ENCODE peak calls at places on chromosome 18, in six cellular contexts. One of them, this sample, is unnamed.

GRCh38 chr18:12376034-12376717 is 851 bp downstream of the AFG3L2 start:
- DNase-seq in NCI-H1694: no peak
- DNase-seq in GOT3: no peak
- DNase-seq in NCI-H748 treated with DMSO at 0.1 percent for 48 hours: peak; percentile 32
- DNase-seq in OCI-LY7: peak; percentile 30
- DNase-seq in T-helper 9 cell: no peak
- DNase-seq in this sample: no peak

GRCh38 chr18:48798334-48799197 is 152.2 kb downstream of the SMAD7 start:
- DNase-seq in NCI-H1694: no peak
- DNase-seq in GOT3: no peak
- DNase-seq in NCI-H748 treated with DMSO at 0.1 percent for 48 hours: no peak
- DNase-seq in OCI-LY7: no peak
- DNase-seq in T-helper 9 cell: no peak
- DNase-seq in this sample: no peak

GRCh38 chr18:37570336-37570930 is 4.8 kb upstream of the CELF4 start:
- DNase-seq in NCI-H1694: no peak
- DNase-seq in GOT3: no peak
- DNase-seq in NCI-H748 treated with DMSO at 0.1 percent for 48 hours: no peak
- DNase-seq in OCI-LY7: no peak
- DNase-seq in T-helper 9 cell: no peak
- DNase-seq in this sample: no peak

GRCh38 chr18:46096651-46097300 is 1.3 kb downstream of the ATP5F1A start:
- DNase-seq in NCI-H1694: no peak
- DNase-seq in GOT3: no peak
- DNase-seq in NCI-H748 treated with DMSO at 0.1 percent for 48 hours: no peak
- DNase-seq in OCI-LY7: peak; percentile 19
- DNase-seq in T-helper 9 cell: no peak
- DNase-seq in this sample: no peak

GRCh38 chr18:49993299-49993698 is 180.0 kb upstream of the ACAA2 start:
- DNase-seq in NCI-H1694: no peak
- DNase-seq in GOT3: no peak
- DNase-seq in NCI-H748 treated with DMSO at 0.1 percent for 48 hours: no peak
- DNase-seq in OCI-LY7: no peak
- DNase-seq in T-helper 9 cell: no peak
- DNase-seq in this sample: no peak

GRCh38 chr18:8669571-8669970 is 35.8 kb upstream of the MTCL1 start:
- DNase-seq in NCI-H1694: no peak
- DNase-seq in GOT3: no peak
- DNase-seq in NCI-H748 treated with DMSO at 0.1 percent for 48 hours: no peak
- DNase-seq in OCI-LY7: no peak
- DNase-seq in T-helper 9 cell: no peak
- DNase-seq in this sample: no peak

GRCh38 chr18:59140287-59140885 is 702 bp downstream of the SEC11C start:
- DNase-seq in NCI-H1694: no peak
- DNase-seq in GOT3: no peak
- DNase-seq in NCI-H748 treated with DMSO at 0.1 percent for 48 hours: peak; percentile 49
- DNase-seq in OCI-LY7: no peak
- DNase-seq in T-helper 9 cell: no peak
- DNase-seq in this sample: no peak

GRCh38 chr18:26863921-26864497 is 1.5 kb downstream of the AQP4 start:
- DNase-seq in NCI-H1694: no peak
- DNase-seq in GOT3: no peak
- DNase-seq in NCI-H748 treated with DMSO at 0.1 percent for 48 hours: no peak
- DNase-seq in OCI-LY7: no peak
- DNase-seq in T-helper 9 cell: no peak
- DNase-seq in this sample: peak; percentile 1

GRCh38 chr18:55337908-55338521 is 250.0 kb downstream of the TCF4 start:
- DNase-seq in NCI-H1694: no peak
- DNase-seq in GOT3: no peak
- DNase-seq in NCI-H748 treated with DMSO at 0.1 percent for 48 hours: no peak
- DNase-seq in OCI-LY7: no peak
- DNase-seq in T-helper 9 cell: no peak
- DNase-seq in this sample: no peak

GRCh38 chr18:74249181-74249968 is 42.4 kb downstream of the CYB5A start:
- DNase-seq in NCI-H1694: no peak
- DNase-seq in GOT3: peak; percentile 4
- DNase-seq in NCI-H748 treated with DMSO at 0.1 percent for 48 hours: no peak
- DNase-seq in OCI-LY7: no peak
- DNase-seq in T-helper 9 cell: no peak
- DNase-seq in this sample: no peak

GRCh38 chr18:48950536-48951447 is at the start of gene SMAD7:
- DNase-seq in NCI-H1694: no peak
- DNase-seq in GOT3: no peak
- DNase-seq in NCI-H748 treated with DMSO at 0.1 percent for 48 hours: no peak
- DNase-seq in OCI-LY7: peak; percentile 30
- DNase-seq in T-helper 9 cell: no peak
- DNase-seq in this sample: no peak

GRCh38 chr18:39660141-39660540 is 2094.5 kb upstream of the CELF4 start:
- DNase-seq in NCI-H1694: no peak
- DNase-seq in GOT3: no peak
- DNase-seq in NCI-H748 treated with DMSO at 0.1 percent for 48 hours: no peak
- DNase-seq in OCI-LY7: no peak
- DNase-seq in T-helper 9 cell: no peak
- DNase-seq in this sample: no peak

GRCh38 chr18:32771871-32772499 is 838 bp downstream of the KLHL14 start:
- DNase-seq in NCI-H1694: no peak
- DNase-seq in GOT3: no peak
- DNase-seq in NCI-H748 treated with DMSO at 0.1 percent for 48 hours: peak; percentile 22
- DNase-seq in OCI-LY7: no peak
- DNase-seq in T-helper 9 cell: no peak
- DNase-seq in this sample: peak; percentile 59

GRCh38 chr18:49547701-49548100 is 14.2 kb upstream of the LIPG start:
- DNase-seq in NCI-H1694: no peak
- DNase-seq in GOT3: no peak
- DNase-seq in NCI-H748 treated with DMSO at 0.1 percent for 48 hours: no peak
- DNase-seq in OCI-LY7: no peak
- DNase-seq in T-helper 9 cell: no peak
- DNase-seq in this sample: no peak

GRCh38 chr18:38709122-38709521 is 1143.5 kb upstream of the CELF4 start:
- DNase-seq in NCI-H1694: no peak
- DNase-seq in GOT3: no peak
- DNase-seq in NCI-H748 treated with DMSO at 0.1 percent for 48 hours: no peak
- DNase-seq in OCI-LY7: no peak
- DNase-seq in T-helper 9 cell: no peak
- DNase-seq in this sample: no peak

GRCh38 chr18:52979888-52980287 is 639.9 kb downstream of the DCC start:
- DNase-seq in NCI-H1694: no peak
- DNase-seq in GOT3: no peak
- DNase-seq in NCI-H748 treated with DMSO at 0.1 percent for 48 hours: no peak
- DNase-seq in OCI-LY7: no peak
- DNase-seq in T-helper 9 cell: no peak
- DNase-seq in this sample: no peak

GRCh38 chr18:10927290-10927979 is 221.9 kb downstream of the PIEZO2 start:
- DNase-seq in NCI-H1694: no peak
- DNase-seq in GOT3: no peak
- DNase-seq in NCI-H748 treated with DMSO at 0.1 percent for 48 hours: no peak
- DNase-seq in OCI-LY7: no peak
- DNase-seq in T-helper 9 cell: no peak
- DNase-seq in this sample: no peak

GRCh38 chr18:62183578-62184195 is 3.2 kb downstream of the PIGN start:
- DNase-seq in NCI-H1694: peak; percentile 49
- DNase-seq in GOT3: no peak
- DNase-seq in NCI-H748 treated with DMSO at 0.1 percent for 48 hours: peak; percentile 54
- DNase-seq in OCI-LY7: peak; percentile 51
- DNase-seq in T-helper 9 cell: peak; percentile 8
- DNase-seq in this sample: peak; percentile 75

GRCh38 chr18:52130621-52131020 is 209.4 kb upstream of the DCC start:
- DNase-seq in NCI-H1694: no peak
- DNase-seq in GOT3: no peak
- DNase-seq in NCI-H748 treated with DMSO at 0.1 percent for 48 hours: peak; percentile 76
- DNase-seq in OCI-LY7: no peak
- DNase-seq in T-helper 9 cell: no peak
- DNase-seq in this sample: no peak

GRCh38 chr18:23573948-23574431 is 12.3 kb downstream of the NPC1 start:
- DNase-seq in NCI-H1694: no peak
- DNase-seq in GOT3: no peak
- DNase-seq in NCI-H748 treated with DMSO at 0.1 percent for 48 hours: no peak
- DNase-seq in OCI-LY7: no peak
- DNase-seq in T-helper 9 cell: peak; percentile 10
- DNase-seq in this sample: no peak

GRCh38 chr18:73688851-73689659 is 458.6 kb downstream of the FBXO15 start:
- DNase-seq in NCI-H1694: no peak
- DNase-seq in GOT3: no peak
- DNase-seq in NCI-H748 treated with DMSO at 0.1 percent for 48 hours: peak; percentile 14
- DNase-seq in OCI-LY7: peak; percentile 1
- DNase-seq in T-helper 9 cell: no peak
- DNase-seq in this sample: no peak

GRCh38 chr18:905948-906415 is 1.3 kb downstream of the ADCYAP1 start:
- DNase-seq in NCI-H1694: no peak
- DNase-seq in GOT3: no peak
- DNase-seq in NCI-H748 treated with DMSO at 0.1 percent for 48 hours: no peak
- DNase-seq in OCI-LY7: no peak
- DNase-seq in T-helper 9 cell: no peak
- DNase-seq in this sample: no peak

GRCh38 chr18:29076645-29077044 is 899.7 kb upstream of the CDH2 start:
- DNase-seq in NCI-H1694: no peak
- DNase-seq in GOT3: no peak
- DNase-seq in NCI-H748 treated with DMSO at 0.1 percent for 48 hours: no peak
- DNase-seq in OCI-LY7: no peak
- DNase-seq in T-helper 9 cell: no peak
- DNase-seq in this sample: no peak

GRCh38 chr18:9788860-9789259 is 80.8 kb downstream of the RAB31 start:
- DNase-seq in NCI-H1694: no peak
- DNase-seq in GOT3: no peak
- DNase-seq in NCI-H748 treated with DMSO at 0.1 percent for 48 hours: no peak
- DNase-seq in OCI-LY7: no peak
- DNase-seq in T-helper 9 cell: no peak
- DNase-seq in this sample: no peak

This sample was measured in NCI-H510A treated with DMSO at 0.1 percent for 48 hours.